ENCODE peak calls at places on chromosomes 7 and 10, in five cellular contexts. One of them, this sample, is unnamed.

GRCh38 chr7:74542558-74543117 is 88.9 kb downstream of the GTF2IRD1 start:
- DNase-seq in colonic mucosa: peak
- DNase-seq in lower lobe of right lung: no peak
- DNase-seq in suprapubic skin: no peak
- DNase-seq in mesenchymal stem cell: no peak
- DNase-seq in this sample: peak

GRCh38 chr10:94963901-94964300 is 25.4 kb downstream of the CYP2C9 start:
- DNase-seq in colonic mucosa: peak
- DNase-seq in lower lobe of right lung: no peak
- DNase-seq in suprapubic skin: no peak
- DNase-seq in mesenchymal stem cell: peak
- DNase-seq in this sample: no peak

GRCh38 chr7:89887489-89887888 is 266.8 kb upstream of the STEAP1 start:
- DNase-seq in colonic mucosa: no peak
- DNase-seq in suprapubic skin: no peak
- DNase-seq in lower lobe of right lung: no peak
- DNase-seq in mesenchymal stem cell: no peak
- DNase-seq in this sample: no peak

GRCh38 chr10:44897049-44897448 is 14.1 kb upstream of the TMEM72 start:
- DNase-seq in mesenchymal stem cell: no peak
- DNase-seq in suprapubic skin: no peak
- DNase-seq in colonic mucosa: no peak
- DNase-seq in lower lobe of right lung: no peak
- DNase-seq in this sample: no peak

GRCh38 chr7:128304212-128304611 is 39.5 kb downstream of the RBM28 start:
- DNase-seq in suprapubic skin: no peak
- DNase-seq in colonic mucosa: no peak
- DNase-seq in lower lobe of right lung: no peak
- DNase-seq in mesenchymal stem cell: no peak
- DNase-seq in this sample: no peak

GRCh38 chr10:87961314-87961713 is 97.9 kb downstream of the PTEN start:
- DNase-seq in lower lobe of right lung: no peak
- DNase-seq in suprapubic skin: no peak
- DNase-seq in mesenchymal stem cell: peak
- DNase-seq in colonic mucosa: no peak
- DNase-seq in this sample: no peak

GRCh38 chr10:132867801-132868644 is 74.3 kb downstream of the CFAP46 start:
- DNase-seq in colonic mucosa: no peak
- DNase-seq in suprapubic skin: peak
- DNase-seq in lower lobe of right lung: peak
- DNase-seq in mesenchymal stem cell: no peak
- DNase-seq in this sample: no peak

GRCh38 chr10:112071596-112072133 is 111.9 kb downstream of the GPAM start:
- DNase-seq in mesenchymal stem cell: no peak
- DNase-seq in colonic mucosa: no peak
- DNase-seq in suprapubic skin: no peak
- DNase-seq in lower lobe of right lung: no peak
- DNase-seq in this sample: no peak

GRCh38 chr7:47371733-47372368 is 210.1 kb downstream of the TNS3 start:
- DNase-seq in suprapubic skin: no peak
- DNase-seq in colonic mucosa: peak
- DNase-seq in mesenchymal stem cell: peak
- DNase-seq in lower lobe of right lung: peak
- DNase-seq in this sample: no peak

DNA sequence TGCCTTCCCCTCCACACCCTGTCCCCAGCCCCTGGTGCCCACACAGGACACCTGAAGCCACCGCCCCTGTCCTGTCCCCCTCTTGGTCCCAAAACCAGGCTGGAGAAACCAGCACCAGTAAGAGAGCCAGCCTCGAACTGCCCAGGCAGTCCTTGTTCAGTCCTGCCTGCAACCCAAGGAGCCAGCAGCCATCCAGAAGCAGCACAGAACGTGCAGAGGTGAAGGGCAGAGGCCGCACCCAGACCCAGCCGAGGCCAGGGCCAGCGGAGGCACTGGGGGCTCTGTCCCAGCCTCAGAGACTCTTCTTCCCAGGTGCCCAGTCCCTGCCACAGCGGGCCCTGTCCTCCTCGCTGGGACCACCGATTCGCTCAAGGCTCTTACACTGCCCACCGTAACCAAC is 23.3 kb upstream of the CNPY1 start:
- DNase-seq in mesenchymal stem cell: no peak
- DNase-seq in lower lobe of right lung: no peak
- DNase-seq in suprapubic skin: no peak
- DNase-seq in colonic mucosa: no peak
- DNase-seq in this sample: no peak
- H3K27ac ChIP-seq in mesenchymal stem cell: no peak
- H3K27ac ChIP-seq in lower lobe of right lung: no peak
- H3K27ac ChIP-seq in suprapubic skin: no peak
- H3K27ac ChIP-seq in colonic mucosa: no peak
- H3K27ac ChIP-seq in this sample: no peak

DNA sequence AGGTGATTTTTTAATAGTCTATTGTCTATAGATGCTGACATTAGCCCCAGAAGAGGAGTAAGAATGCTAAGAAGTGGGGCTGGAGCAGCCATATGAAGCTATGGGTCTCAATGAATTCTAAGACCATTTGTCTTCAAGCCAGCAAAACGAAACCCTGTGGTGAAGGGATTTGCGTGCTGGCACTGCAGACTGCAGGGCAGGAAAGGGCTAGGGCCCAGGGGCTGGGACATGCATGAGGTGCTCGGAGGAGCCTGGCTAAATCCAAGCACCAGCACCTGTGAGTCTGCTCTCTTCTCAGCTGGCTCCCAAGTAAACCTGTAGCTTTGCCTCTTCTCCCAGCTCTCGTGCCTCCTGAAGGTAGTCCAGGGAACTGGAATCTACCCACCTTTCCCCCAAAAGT is 1.3 kb upstream of the NDST2 start:
- DNase-seq in mesenchymal stem cell: no peak
- DNase-seq in colonic mucosa: no peak
- DNase-seq in suprapubic skin: no peak
- DNase-seq in lower lobe of right lung: no peak
- DNase-seq in this sample: no peak
- H3K27ac ChIP-seq in mesenchymal stem cell: no peak
- H3K27ac ChIP-seq in colonic mucosa: no peak
- H3K27ac ChIP-seq in suprapubic skin: no peak
- H3K27ac ChIP-seq in lower lobe of right lung: no peak
- H3K27ac ChIP-seq in this sample: no peak

GRCh38 chr10:12566161-12567115 is 217.1 kb downstream of the CAMK1D start:
- DNase-seq in suprapubic skin: no peak
- DNase-seq in mesenchymal stem cell: no peak
- DNase-seq in lower lobe of right lung: no peak
- DNase-seq in colonic mucosa: no peak
- DNase-seq in this sample: no peak
- H3K27ac ChIP-seq in suprapubic skin: peak
- H3K27ac ChIP-seq in mesenchymal stem cell: no peak
- H3K27ac ChIP-seq in lower lobe of right lung: no peak
- H3K27ac ChIP-seq in colonic mucosa: no peak
- H3K27ac ChIP-seq in this sample: no peak

GRCh38 chr7:22346383-22347107 is 10.4 kb downstream of the RAPGEF5 start:
- DNase-seq in suprapubic skin: no peak
- DNase-seq in colonic mucosa: no peak
- DNase-seq in mesenchymal stem cell: no peak
- DNase-seq in lower lobe of right lung: no peak
- DNase-seq in this sample: no peak
- H3K27ac ChIP-seq in suprapubic skin: no peak
- H3K27ac ChIP-seq in colonic mucosa: peak
- H3K27ac ChIP-seq in mesenchymal stem cell: no peak
- H3K27ac ChIP-seq in lower lobe of right lung: no peak
- H3K27ac ChIP-seq in this sample: no peak

GRCh38 chr7:56053993-56054392 is 2.4 kb downstream of the CCT6A start:
- DNase-seq in lower lobe of right lung: no peak
- DNase-seq in mesenchymal stem cell: no peak
- DNase-seq in colonic mucosa: no peak
- DNase-seq in suprapubic skin: no peak
- DNase-seq in this sample: no peak
- H3K27ac ChIP-seq in lower lobe of right lung: no peak
- H3K27ac ChIP-seq in mesenchymal stem cell: no peak
- H3K27ac ChIP-seq in colonic mucosa: no peak
- H3K27ac ChIP-seq in suprapubic skin: no peak
- H3K27ac ChIP-seq in this sample: no peak

GRCh38 chr10:43825984-43826383 is 177.3 kb upstream of the ZNF32 start:
- DNase-seq in mesenchymal stem cell: no peak
- DNase-seq in colonic mucosa: no peak
- DNase-seq in lower lobe of right lung: no peak
- DNase-seq in suprapubic skin: no peak
- DNase-seq in this sample: no peak
- H3K27ac ChIP-seq in mesenchymal stem cell: no peak
- H3K27ac ChIP-seq in colonic mucosa: no peak
- H3K27ac ChIP-seq in lower lobe of right lung: no peak
- H3K27ac ChIP-seq in suprapubic skin: no peak
- H3K27ac ChIP-seq in this sample: no peak